ENCODE peak calls at places on chromosomes 2 and 18, in eight cellular contexts. One of them, this sample, is unnamed.

GRCh38 chr2:130353291-130354134 is 2.3 kb upstream of the PTPN18 start:
- DNase-seq in HTR-8/SVneo: no peak
- DNase-seq in PC-3: no peak
- DNase-seq in iPS-NIHi11: no peak
- DNase-seq in NCI-H1105: no peak
- DNase-seq in D341Med: no peak
- DNase-seq in HT-29: no peak
- DNase-seq in fibroblast of the conjunctiva: no peak
- DNase-seq in this sample: no peak

GRCh38 chr18:63578357-63578958 is 8.7 kb upstream of the SERPINB13 start:
- DNase-seq in NCI-H1105: peak; percentile 11
- DNase-seq in HTR-8/SVneo: peak; percentile 10
- DNase-seq in iPS-NIHi11: peak; percentile 39
- DNase-seq in fibroblast of the conjunctiva: peak; percentile 12
- DNase-seq in D341Med: no peak
- DNase-seq in HT-29: peak; percentile 62
- DNase-seq in PC-3: peak; percentile 69
- DNase-seq in this sample: peak; percentile 52

GRCh38 chr2:159549234-159549633 is 67.1 kb downstream of the BAZ2B start:
- DNase-seq in NCI-H1105: no peak
- DNase-seq in HT-29: no peak
- DNase-seq in iPS-NIHi11: no peak
- DNase-seq in PC-3: peak; percentile 34
- DNase-seq in D341Med: no peak
- DNase-seq in HTR-8/SVneo: no peak
- DNase-seq in fibroblast of the conjunctiva: no peak
- DNase-seq in this sample: peak; percentile 57

GRCh38 chr18:30618567-30618966 is 424.0 kb downstream of the DSC3 start:
- DNase-seq in PC-3: no peak
- DNase-seq in iPS-NIHi11: no peak
- DNase-seq in fibroblast of the conjunctiva: no peak
- DNase-seq in NCI-H1105: no peak
- DNase-seq in HT-29: no peak
- DNase-seq in D341Med: no peak
- DNase-seq in HTR-8/SVneo: no peak
- DNase-seq in this sample: no peak

GRCh38 chr2:58939388-58939787 is 698.3 kb upstream of the FANCL start:
- DNase-seq in iPS-NIHi11: no peak
- DNase-seq in fibroblast of the conjunctiva: no peak
- DNase-seq in PC-3: peak; percentile 49
- DNase-seq in HT-29: no peak
- DNase-seq in NCI-H1105: no peak
- DNase-seq in HTR-8/SVneo: peak; percentile 5
- DNase-seq in D341Med: no peak
- DNase-seq in this sample: peak; percentile 73

GRCh38 chr18:63681449-63682381 is 20.0 kb upstream of the SERPINB3 start:
- DNase-seq in NCI-H1105: peak; percentile 15
- DNase-seq in D341Med: no peak
- DNase-seq in HTR-8/SVneo: no peak
- DNase-seq in fibroblast of the conjunctiva: no peak
- DNase-seq in iPS-NIHi11: no peak
- DNase-seq in PC-3: peak; percentile 93
- DNase-seq in HT-29: peak; percentile 69
- DNase-seq in this sample: no peak

GRCh38 chr2:79155826-79156476 is 3.6 kb downstream of the REG3A start:
- DNase-seq in iPS-NIHi11: no peak
- DNase-seq in HT-29: no peak
- DNase-seq in NCI-H1105: no peak
- DNase-seq in PC-3: no peak
- DNase-seq in HTR-8/SVneo: no peak
- DNase-seq in D341Med: no peak
- DNase-seq in fibroblast of the conjunctiva: no peak
- DNase-seq in this sample: no peak

GRCh38 chr18:48934708-48935432 is 15.9 kb downstream of the SMAD7 start:
- DNase-seq in HT-29: no peak
- DNase-seq in iPS-NIHi11: no peak
- DNase-seq in HTR-8/SVneo: no peak
- DNase-seq in fibroblast of the conjunctiva: no peak
- DNase-seq in NCI-H1105: no peak
- DNase-seq in D341Med: no peak
- DNase-seq in PC-3: no peak
- DNase-seq in this sample: peak; percentile 27

GRCh38 chr18:29892960-29893558 is 1149.5 kb downstream of the DSC3 start:
- DNase-seq in fibroblast of the conjunctiva: no peak
- DNase-seq in D341Med: no peak
- DNase-seq in PC-3: peak; percentile 48
- DNase-seq in HT-29: peak; percentile 3
- DNase-seq in iPS-NIHi11: no peak
- DNase-seq in NCI-H1105: no peak
- DNase-seq in HTR-8/SVneo: no peak
- DNase-seq in this sample: peak; percentile 50

GRCh38 chr2:152464853-152465470 is 130.0 kb downstream of the FMNL2 start:
- DNase-seq in iPS-NIHi11: no peak
- DNase-seq in NCI-H1105: no peak
- DNase-seq in HTR-8/SVneo: no peak
- DNase-seq in HT-29: no peak
- DNase-seq in PC-3: no peak
- DNase-seq in fibroblast of the conjunctiva: no peak
- DNase-seq in D341Med: peak; percentile 25
- DNase-seq in this sample: no peak

GRCh38 chr2:29485631-29486030 is 370.4 kb downstream of the CLIP4 start:
- DNase-seq in iPS-NIHi11: no peak
- DNase-seq in HT-29: no peak
- DNase-seq in fibroblast of the conjunctiva: no peak
- DNase-seq in NCI-H1105: no peak
- DNase-seq in D341Med: no peak
- DNase-seq in PC-3: no peak
- DNase-seq in HTR-8/SVneo: no peak
- DNase-seq in this sample: peak; percentile 15

GRCh38 chr18:9826666-9827065 is 59.1 kb upstream of the TXNDC2 start:
- DNase-seq in PC-3: no peak
- DNase-seq in NCI-H1105: no peak
- DNase-seq in HT-29: no peak
- DNase-seq in D341Med: no peak
- DNase-seq in fibroblast of the conjunctiva: no peak
- DNase-seq in HTR-8/SVneo: no peak
- DNase-seq in iPS-NIHi11: no peak
- DNase-seq in this sample: no peak

GRCh38 chr2:159904127-159904564 is 106.1 kb upstream of the CD302 start:
- DNase-seq in PC-3: no peak
- DNase-seq in iPS-NIHi11: no peak
- DNase-seq in HT-29: no peak
- DNase-seq in HTR-8/SVneo: no peak
- DNase-seq in NCI-H1105: no peak
- DNase-seq in fibroblast of the conjunctiva: no peak
- DNase-seq in D341Med: no peak
- DNase-seq in this sample: no peak

GRCh38 chr2:217216316-217216715 is 356.5 kb upstream of the TNP1 start:
- DNase-seq in D341Med: no peak
- DNase-seq in HTR-8/SVneo: no peak
- DNase-seq in HT-29: no peak
- DNase-seq in fibroblast of the conjunctiva: no peak
- DNase-seq in PC-3: peak; percentile 13
- DNase-seq in iPS-NIHi11: no peak
- DNase-seq in NCI-H1105: no peak
- DNase-seq in this sample: no peak

GRCh38 chr2:160934263-160934662 is 226.0 kb upstream of the TANK start:
- DNase-seq in HT-29: no peak
- DNase-seq in iPS-NIHi11: no peak
- DNase-seq in PC-3: no peak
- DNase-seq in D341Med: no peak
- DNase-seq in fibroblast of the conjunctiva: no peak
- DNase-seq in HTR-8/SVneo: no peak
- DNase-seq in NCI-H1105: no peak
- DNase-seq in this sample: no peak

GRCh38 chr2:42618972-42619371 is 50.5 kb downstream of the MTA3 start:
- DNase-seq in NCI-H1105: no peak
- DNase-seq in HT-29: no peak
- DNase-seq in PC-3: peak; percentile 55
- DNase-seq in HTR-8/SVneo: peak; percentile 45
- DNase-seq in D341Med: no peak
- DNase-seq in fibroblast of the conjunctiva: no peak
- DNase-seq in iPS-NIHi11: no peak
- DNase-seq in this sample: peak; percentile 84

GRCh38 chr2:218217366-218218309 is 649 bp downstream of the ARPC2 start:
- DNase-seq in iPS-NIHi11: peak; percentile 71
- DNase-seq in HT-29: peak; percentile 48
- DNase-seq in D341Med: peak; percentile 67
- DNase-seq in NCI-H1105: no peak
- DNase-seq in PC-3: peak; percentile 25
- DNase-seq in fibroblast of the conjunctiva: no peak
- DNase-seq in HTR-8/SVneo: peak; percentile 39
- DNase-seq in this sample: peak; percentile 59

GRCh38 chr2:6203297-6203959 is 511.2 kb downstream of the SOX11 start:
- DNase-seq in fibroblast of the conjunctiva: no peak
- DNase-seq in HT-29: no peak
- DNase-seq in HTR-8/SVneo: no peak
- DNase-seq in D341Med: no peak
- DNase-seq in PC-3: no peak
- DNase-seq in NCI-H1105: no peak
- DNase-seq in iPS-NIHi11: no peak
- DNase-seq in this sample: no peak

GRCh38 chr2:143856973-143857372 is 662.9 kb downstream of the ZEB2 start:
- DNase-seq in PC-3: no peak
- DNase-seq in fibroblast of the conjunctiva: no peak
- DNase-seq in D341Med: no peak
- DNase-seq in HTR-8/SVneo: no peak
- DNase-seq in NCI-H1105: no peak
- DNase-seq in iPS-NIHi11: no peak
- DNase-seq in HT-29: no peak
- DNase-seq in this sample: no peak

GRCh38 chr2:67828066-67828465 is 234.7 kb downstream of the C1D start:
- DNase-seq in HT-29: no peak
- DNase-seq in HTR-8/SVneo: no peak
- DNase-seq in fibroblast of the conjunctiva: no peak
- DNase-seq in PC-3: peak; percentile 10
- DNase-seq in D341Med: no peak
- DNase-seq in NCI-H1105: peak; percentile 24
- DNase-seq in iPS-NIHi11: no peak
- DNase-seq in this sample: no peak

GRCh38 chr2:160492401-160493226 is 993 bp downstream of the RBMS1 start:
- DNase-seq in iPS-NIHi11: peak; percentile 86
- DNase-seq in HTR-8/SVneo: peak; percentile 55
- DNase-seq in PC-3: peak; percentile 77
- DNase-seq in D341Med: peak; percentile 68
- DNase-seq in NCI-H1105: peak; percentile 58
- DNase-seq in HT-29: peak; percentile 80
- DNase-seq in fibroblast of the conjunctiva: peak; percentile 24
- DNase-seq in this sample: peak; percentile 82

GRCh38 chr2:149141046-149141445 is 102.5 kb downstream of the LYPD6B start:
- DNase-seq in fibroblast of the conjunctiva: no peak
- DNase-seq in iPS-NIHi11: no peak
- DNase-seq in HT-29: no peak
- DNase-seq in NCI-H1105: no peak
- DNase-seq in D341Med: no peak
- DNase-seq in HTR-8/SVneo: no peak
- DNase-seq in PC-3: peak; percentile 10
- DNase-seq in this sample: no peak

GRCh38 chr18:31232779-31233424 is 70.2 kb upstream of the DSC1 start:
- DNase-seq in NCI-H1105: no peak
- DNase-seq in HT-29: no peak
- DNase-seq in PC-3: no peak
- DNase-seq in HTR-8/SVneo: no peak
- DNase-seq in iPS-NIHi11: no peak
- DNase-seq in D341Med: no peak
- DNase-seq in fibroblast of the conjunctiva: no peak
- DNase-seq in this sample: no peak

GRCh38 chr2:61328707-61329251 is 142.1 kb downstream of the USP34 start:
- DNase-seq in HTR-8/SVneo: peak; percentile 36
- DNase-seq in iPS-NIHi11: no peak
- DNase-seq in fibroblast of the conjunctiva: no peak
- DNase-seq in D341Med: no peak
- DNase-seq in NCI-H1105: no peak
- DNase-seq in PC-3: peak; percentile 90
- DNase-seq in HT-29: peak; percentile 52
- DNase-seq in this sample: peak; percentile 67

GRCh38 chr2:203626952-203627681 is 79.3 kb upstream of the CD28 start:
- DNase-seq in D341Med: no peak
- DNase-seq in HT-29: no peak
- DNase-seq in PC-3: no peak
- DNase-seq in HTR-8/SVneo: no peak
- DNase-seq in fibroblast of the conjunctiva: peak; percentile 48
- DNase-seq in NCI-H1105: no peak
- DNase-seq in iPS-NIHi11: no peak
- DNase-seq in this sample: no peak

GRCh38 chr2:63788070-63788469 is 53.6 kb upstream of the UGP2 start:
- DNase-seq in D341Med: no peak
- DNase-seq in iPS-NIHi11: no peak
- DNase-seq in fibroblast of the conjunctiva: peak; percentile 74
- DNase-seq in HTR-8/SVneo: no peak
- DNase-seq in NCI-H1105: no peak
- DNase-seq in PC-3: peak; percentile 39
- DNase-seq in HT-29: no peak
- DNase-seq in this sample: peak; percentile 78

GRCh38 chr2:128622371-128622770 is 303.7 kb upstream of the HS6ST1 start:
- DNase-seq in HTR-8/SVneo: no peak
- DNase-seq in PC-3: no peak
- DNase-seq in iPS-NIHi11: no peak
- DNase-seq in D341Med: no peak
- DNase-seq in NCI-H1105: no peak
- DNase-seq in HT-29: no peak
- DNase-seq in fibroblast of the conjunctiva: no peak
- DNase-seq in this sample: no peak

GRCh38 chr2:42105330-42106256 is 57.8 kb downstream of the PKDCC start:
- DNase-seq in fibroblast of the conjunctiva: no peak
- DNase-seq in PC-3: no peak
- DNase-seq in HTR-8/SVneo: no peak
- DNase-seq in HT-29: no peak
- DNase-seq in iPS-NIHi11: no peak
- DNase-seq in NCI-H1105: no peak
- DNase-seq in D341Med: no peak
- DNase-seq in this sample: peak; percentile 33

GRCh38 chr2:208150956-208151355 is 5.0 kb upstream of the CRYGB start:
- DNase-seq in D341Med: no peak
- DNase-seq in NCI-H1105: no peak
- DNase-seq in HTR-8/SVneo: no peak
- DNase-seq in PC-3: no peak
- DNase-seq in fibroblast of the conjunctiva: no peak
- DNase-seq in HT-29: no peak
- DNase-seq in iPS-NIHi11: no peak
- DNase-seq in this sample: no peak

GRCh38 chr2:68727698-68728375 is 6.8 kb upstream of the ARHGAP25 start:
- DNase-seq in HTR-8/SVneo: no peak
- DNase-seq in PC-3: peak; percentile 59
- DNase-seq in HT-29: no peak
- DNase-seq in NCI-H1105: no peak
- DNase-seq in fibroblast of the conjunctiva: no peak
- DNase-seq in iPS-NIHi11: no peak
- DNase-seq in D341Med: no peak
- DNase-seq in this sample: peak; percentile 91

GRCh38 chr2:234913208-234913626 is 38.6 kb upstream of the SH3BP4 start:
- DNase-seq in D341Med: no peak
- DNase-seq in NCI-H1105: no peak
- DNase-seq in HT-29: no peak
- DNase-seq in PC-3: no peak
- DNase-seq in HTR-8/SVneo: no peak
- DNase-seq in fibroblast of the conjunctiva: no peak
- DNase-seq in iPS-NIHi11: no peak
- DNase-seq in this sample: no peak

GRCh38 chr2:136306801-136307200 is 188.9 kb upstream of the CXCR4 start:
- DNase-seq in HTR-8/SVneo: no peak
- DNase-seq in D341Med: no peak
- DNase-seq in NCI-H1105: no peak
- DNase-seq in fibroblast of the conjunctiva: no peak
- DNase-seq in HT-29: no peak
- DNase-seq in PC-3: no peak
- DNase-seq in iPS-NIHi11: no peak
- DNase-seq in this sample: no peak

GRCh38 chr2:56681659-56682396 is 498.0 kb downstream of the CCDC85A start:
- DNase-seq in PC-3: peak; percentile 3
- DNase-seq in fibroblast of the conjunctiva: peak; percentile 13
- DNase-seq in D341Med: no peak
- DNase-seq in iPS-NIHi11: no peak
- DNase-seq in NCI-H1105: no peak
- DNase-seq in HTR-8/SVneo: no peak
- DNase-seq in HT-29: no peak
- DNase-seq in this sample: peak; percentile 61

GRCh38 chr2:49288902-49289680 is 134.8 kb upstream of the FSHR start:
- DNase-seq in PC-3: no peak
- DNase-seq in D341Med: no peak
- DNase-seq in NCI-H1105: no peak
- DNase-seq in HTR-8/SVneo: no peak
- DNase-seq in fibroblast of the conjunctiva: no peak
- DNase-seq in iPS-NIHi11: no peak
- DNase-seq in HT-29: no peak
- DNase-seq in this sample: no peak

This sample was measured in ELR.